ENCODE peak calls at places on chromosomes 2 and 18, in four cellular contexts. One of them, this sample, is unnamed.

GRCh38 chr2:113686537-113686936 is 59.5 kb downstream of the RABL2A start:
- DNase-seq in PC-9: peak
- DNase-seq in heart right ventricle: no peak
- DNase-seq in tibial nerve: no peak
- DNase-seq in this sample: no peak

GRCh38 chr2:121038831-121039230 is 246.2 kb downstream of the TFCP2L1 start:
- DNase-seq in PC-9: peak
- DNase-seq in heart right ventricle: no peak
- DNase-seq in tibial nerve: no peak
- DNase-seq in this sample: no peak

GRCh38 chr2:26126091-26126490 is 46.8 kb upstream of the GAREM2 start:
- DNase-seq in PC-9: no peak
- DNase-seq in heart right ventricle: no peak
- DNase-seq in tibial nerve: no peak
- DNase-seq in this sample: no peak

GRCh38 chr2:183193904-183194303 is 69.7 kb downstream of the NUP35 start:
- DNase-seq in PC-9: no peak
- DNase-seq in heart right ventricle: no peak
- DNase-seq in tibial nerve: no peak
- DNase-seq in this sample: no peak

GRCh38 chr18:31041346-31042067 is 1.0 kb downstream of the DSC3 start:
- DNase-seq in PC-9: no peak
- DNase-seq in heart right ventricle: no peak
- DNase-seq in tibial nerve: no peak
- DNase-seq in this sample: no peak

GRCh38 chr18:30271716-30272115 is 770.8 kb downstream of the DSC3 start:
- DNase-seq in PC-9: no peak
- DNase-seq in heart right ventricle: no peak
- DNase-seq in tibial nerve: no peak
- DNase-seq in this sample: no peak

GRCh38 chr2:46298522-46299351 is 1.5 kb downstream of the EPAS1 start:
- DNase-seq in PC-9: peak
- DNase-seq in heart right ventricle: peak
- DNase-seq in tibial nerve: peak
- DNase-seq in this sample: no peak

GRCh38 chr2:239259603-239260298 is 141.1 kb downstream of the HDAC4 start:
- DNase-seq in PC-9: no peak
- DNase-seq in heart right ventricle: no peak
- DNase-seq in tibial nerve: no peak
- DNase-seq in this sample: peak

GRCh38 chr2:127324635-127325034 is 30.7 kb upstream of the ERCC3 start:
- DNase-seq in PC-9: peak
- DNase-seq in heart right ventricle: no peak
- DNase-seq in tibial nerve: no peak
- DNase-seq in this sample: peak

GRCh38 chr2:30412392-30413321 is 34.4 kb upstream of the LCLAT1 start:
- DNase-seq in PC-9: no peak
- DNase-seq in heart right ventricle: no peak
- DNase-seq in tibial nerve: no peak
- DNase-seq in this sample: no peak

GRCh38 chr2:120344991-120345975 is 653 bp upstream of the INHBB start:
- DNase-seq in PC-9: no peak
- DNase-seq in heart right ventricle: no peak
- DNase-seq in tibial nerve: no peak
- DNase-seq in this sample: no peak

GRCh38 chr2:128134573-128134972 is 43.6 kb downstream of the UGGT1 start:
- DNase-seq in PC-9: no peak
- DNase-seq in heart right ventricle: no peak
- DNase-seq in tibial nerve: no peak
- DNase-seq in this sample: no peak

GRCh38 chr2:98914713-98915580 is 21.1 kb downstream of the CRACDL start:
- DNase-seq in PC-9: no peak
- DNase-seq in heart right ventricle: no peak
- DNase-seq in tibial nerve: no peak
- DNase-seq in this sample: no peak

GRCh38 chr2:174477772-174478171 is 9.1 kb downstream of the GPR155 start:
- DNase-seq in PC-9: no peak
- DNase-seq in heart right ventricle: no peak
- DNase-seq in tibial nerve: no peak
- DNase-seq in this sample: no peak

GRCh38 chr2:216492951-216493685 is 5.5 kb upstream of the RPL37A start:
- DNase-seq in PC-9: no peak
- DNase-seq in heart right ventricle: no peak
- DNase-seq in tibial nerve: no peak
- DNase-seq in this sample: no peak

GRCh38 chr2:844725-845124 is 105.9 kb upstream of the SNTG2 start:
- DNase-seq in PC-9: no peak
- DNase-seq in heart right ventricle: no peak
- DNase-seq in tibial nerve: no peak
- DNase-seq in this sample: peak

GRCh38 chr2:240510513-240511210 is 47.1 kb downstream of the ANKMY1 start:
- DNase-seq in PC-9: no peak
- DNase-seq in heart right ventricle: no peak
- DNase-seq in tibial nerve: no peak
- DNase-seq in this sample: no peak

GRCh38 chr18:2114765-2115164 is 456.5 kb downstream of the METTL4 start:
- DNase-seq in PC-9: no peak
- DNase-seq in heart right ventricle: no peak
- DNase-seq in tibial nerve: no peak
- DNase-seq in this sample: no peak

GRCh38 chr2:241701155-241701404 is 759 bp upstream of the ING5 start:
- DNase-seq in PC-9: peak
- DNase-seq in heart right ventricle: no peak
- DNase-seq in tibial nerve: no peak
- DNase-seq in this sample: peak

GRCh38 chr18:9513971-9514512 is 38.7 kb downstream of the RALBP1 start:
- DNase-seq in PC-9: peak
- DNase-seq in heart right ventricle: no peak
- DNase-seq in tibial nerve: no peak
- DNase-seq in this sample: no peak

GRCh38 chr2:60811491-60812370 is 55.7 kb downstream of the PAPOLG start:
- DNase-seq in PC-9: no peak
- DNase-seq in heart right ventricle: no peak
- DNase-seq in tibial nerve: no peak
- DNase-seq in this sample: no peak

GRCh38 chr2:1859671-1860450 is 115.5 kb upstream of the PXDN start:
- DNase-seq in PC-9: no peak
- DNase-seq in heart right ventricle: no peak
- DNase-seq in tibial nerve: no peak
- DNase-seq in this sample: no peak

GRCh38 chr18:48263421-48263820 is 145.8 kb downstream of the ZBTB7C start:
- DNase-seq in PC-9: no peak
- DNase-seq in heart right ventricle: no peak
- DNase-seq in tibial nerve: no peak
- DNase-seq in this sample: no peak

GRCh38 chr2:177174456-177174855 is 38.1 kb upstream of the HNRNPA3 start:
- DNase-seq in PC-9: no peak
- DNase-seq in heart right ventricle: no peak
- DNase-seq in tibial nerve: no peak
- DNase-seq in this sample: no peak

GRCh38 chr2:175630319-175631246 is 371.5 kb downstream of the LNPK start:
- DNase-seq in PC-9: no peak
- DNase-seq in heart right ventricle: no peak
- DNase-seq in tibial nerve: no peak
- DNase-seq in this sample: no peak

GRCh38 chr2:106982350-106982749 is 96.4 kb upstream of the ST6GAL2 start:
- DNase-seq in PC-9: no peak
- DNase-seq in heart right ventricle: no peak
- DNase-seq in tibial nerve: no peak
- DNase-seq in this sample: no peak

GRCh38 chr2:190451561-190452176 is 43.5 kb downstream of the MFSD6 start:
- DNase-seq in PC-9: no peak
- DNase-seq in heart right ventricle: no peak
- DNase-seq in tibial nerve: no peak
- DNase-seq in this sample: no peak

GRCh38 chr2:100988630-100989417 is 13.3 kb upstream of the RPL31 start:
- DNase-seq in PC-9: no peak
- DNase-seq in heart right ventricle: no peak
- DNase-seq in tibial nerve: no peak
- DNase-seq in this sample: no peak

GRCh38 chr2:59585657-59586056 is 967.8 kb downstream of the BCL11A start:
- DNase-seq in PC-9: no peak
- DNase-seq in heart right ventricle: no peak
- DNase-seq in tibial nerve: no peak
- DNase-seq in this sample: no peak

GRCh38 chr2:238790126-238790820 is 57.6 kb upstream of the TWIST2 start:
- DNase-seq in PC-9: no peak
- DNase-seq in heart right ventricle: no peak
- DNase-seq in tibial nerve: no peak
- DNase-seq in this sample: no peak

GRCh38 chr18:56995579-56996194 is 151.2 kb upstream of the BOD1L2 start:
- DNase-seq in PC-9: no peak
- DNase-seq in heart right ventricle: no peak
- DNase-seq in tibial nerve: no peak
- DNase-seq in this sample: no peak

GRCh38 chr2:26017464-26018183 is 16.3 kb upstream of the RAB10 start:
- DNase-seq in PC-9: no peak
- DNase-seq in heart right ventricle: no peak
- DNase-seq in tibial nerve: no peak
- DNase-seq in this sample: no peak

GRCh38 chr2:5315512-5315911 is 376.7 kb upstream of the SOX11 start:
- DNase-seq in PC-9: no peak
- DNase-seq in heart right ventricle: no peak
- DNase-seq in tibial nerve: no peak
- DNase-seq in this sample: no peak

GRCh38 chr18:59627414-59627813 is 69.8 kb downstream of the CCBE1 start:
- DNase-seq in PC-9: no peak
- DNase-seq in heart right ventricle: no peak
- DNase-seq in tibial nerve: no peak
- DNase-seq in this sample: no peak